ENCODE peak calls at places on chromosomes 16 and 17, in ten cellular contexts. One of them, this sample, is unnamed.

GRCh38 chr17:4679652-4680051 is 24.3 kb downstream of the PELP1 start:
- DNase-seq in activated CD8-positive, alpha-beta memory T cell treated with anti-CD3 and anti-CD28 coated beads, Interleukin-2, amount 50 U/mL, for 4 hours: no peak
- DNase-seq in stimulated activated CD8-positive, alpha-beta memory T cell treated with anti-CD3 and anti-CD28 coated beads, Interleukin-12 subunit alpha, Interleukin-12 subunit beta, amount 100 ng/mL, for 4 hours: no peak
- DNase-seq in stimulated activated naive B cell treated with anti-CD40 and anti-IgM and Interleukin-4, amounts not matched to agents 10 μg/mL and 1 μg/mL and 100 μg/mL, for 72 hours: no peak
- DNase-seq in HAP-1: no peak
- DNase-seq in adrenal gland: no peak
- DNase-seq in NCI-H774: no peak
- DNase-seq in nucleus accumbens: no peak
- DNase-seq in transverse colon: no peak
- DNase-seq in kidney glomerular epithelial cell: peak; percentile 87
- DNase-seq in this sample: no peak

GRCh38 chr17:1438593-1439083 is 17.4 kb downstream of the CRK start:
- DNase-seq in activated CD8-positive, alpha-beta memory T cell treated with anti-CD3 and anti-CD28 coated beads, Interleukin-2, amount 50 U/mL, for 4 hours: no peak
- DNase-seq in stimulated activated CD8-positive, alpha-beta memory T cell treated with anti-CD3 and anti-CD28 coated beads, Interleukin-12 subunit alpha, Interleukin-12 subunit beta, amount 100 ng/mL, for 4 hours: no peak
- DNase-seq in stimulated activated naive B cell treated with anti-CD40 and anti-IgM and Interleukin-4, amounts not matched to agents 10 μg/mL and 1 μg/mL and 100 μg/mL, for 72 hours: no peak
- DNase-seq in HAP-1: no peak
- DNase-seq in adrenal gland: no peak
- DNase-seq in NCI-H774: no peak
- DNase-seq in nucleus accumbens: no peak
- DNase-seq in transverse colon: no peak
- DNase-seq in kidney glomerular epithelial cell: peak; percentile 34
- DNase-seq in this sample: no peak

GRCh38 chr17:8500609-8501008 is 64.9 kb downstream of the NDEL1 start:
- DNase-seq in activated CD8-positive, alpha-beta memory T cell treated with anti-CD3 and anti-CD28 coated beads, Interleukin-2, amount 50 U/mL, for 4 hours: no peak
- DNase-seq in stimulated activated CD8-positive, alpha-beta memory T cell treated with anti-CD3 and anti-CD28 coated beads, Interleukin-12 subunit alpha, Interleukin-12 subunit beta, amount 100 ng/mL, for 4 hours: no peak
- DNase-seq in stimulated activated naive B cell treated with anti-CD40 and anti-IgM and Interleukin-4, amounts not matched to agents 10 μg/mL and 1 μg/mL and 100 μg/mL, for 72 hours: no peak
- DNase-seq in HAP-1: no peak
- DNase-seq in adrenal gland: peak; percentile 4
- DNase-seq in NCI-H774: no peak
- DNase-seq in nucleus accumbens: no peak
- DNase-seq in transverse colon: no peak
- DNase-seq in kidney glomerular epithelial cell: no peak
- DNase-seq in this sample: no peak

GRCh38 chr17:45440161-45440859 is 7.6 kb upstream of the ARHGAP27 start:
- DNase-seq in activated CD8-positive, alpha-beta memory T cell treated with anti-CD3 and anti-CD28 coated beads, Interleukin-2, amount 50 U/mL, for 4 hours: no peak
- DNase-seq in stimulated activated CD8-positive, alpha-beta memory T cell treated with anti-CD3 and anti-CD28 coated beads, Interleukin-12 subunit alpha, Interleukin-12 subunit beta, amount 100 ng/mL, for 4 hours: no peak
- DNase-seq in stimulated activated naive B cell treated with anti-CD40 and anti-IgM and Interleukin-4, amounts not matched to agents 10 μg/mL and 1 μg/mL and 100 μg/mL, for 72 hours: no peak
- DNase-seq in HAP-1: no peak
- DNase-seq in adrenal gland: no peak
- DNase-seq in NCI-H774: peak; percentile 4
- DNase-seq in nucleus accumbens: no peak
- DNase-seq in transverse colon: no peak
- DNase-seq in kidney glomerular epithelial cell: peak; percentile 13
- DNase-seq in this sample: no peak

GRCh38 chr17:36120221-36120620 is 16.6 kb downstream of the CCL4 start:
- DNase-seq in activated CD8-positive, alpha-beta memory T cell treated with anti-CD3 and anti-CD28 coated beads, Interleukin-2, amount 50 U/mL, for 4 hours: no peak
- DNase-seq in stimulated activated CD8-positive, alpha-beta memory T cell treated with anti-CD3 and anti-CD28 coated beads, Interleukin-12 subunit alpha, Interleukin-12 subunit beta, amount 100 ng/mL, for 4 hours: no peak
- DNase-seq in stimulated activated naive B cell treated with anti-CD40 and anti-IgM and Interleukin-4, amounts not matched to agents 10 μg/mL and 1 μg/mL and 100 μg/mL, for 72 hours: no peak
- DNase-seq in HAP-1: no peak
- DNase-seq in adrenal gland: no peak
- DNase-seq in NCI-H774: no peak
- DNase-seq in nucleus accumbens: no peak
- DNase-seq in transverse colon: no peak
- DNase-seq in kidney glomerular epithelial cell: no peak
- DNase-seq in this sample: no peak

GRCh38 chr17:20291076-20291475 is 176.3 kb downstream of the LGALS9B start:
- DNase-seq in activated CD8-positive, alpha-beta memory T cell treated with anti-CD3 and anti-CD28 coated beads, Interleukin-2, amount 50 U/mL, for 4 hours: no peak
- DNase-seq in stimulated activated CD8-positive, alpha-beta memory T cell treated with anti-CD3 and anti-CD28 coated beads, Interleukin-12 subunit alpha, Interleukin-12 subunit beta, amount 100 ng/mL, for 4 hours: no peak
- DNase-seq in stimulated activated naive B cell treated with anti-CD40 and anti-IgM and Interleukin-4, amounts not matched to agents 10 μg/mL and 1 μg/mL and 100 μg/mL, for 72 hours: no peak
- DNase-seq in HAP-1: no peak
- DNase-seq in adrenal gland: peak; percentile 14
- DNase-seq in NCI-H774: no peak
- DNase-seq in nucleus accumbens: no peak
- DNase-seq in transverse colon: no peak
- DNase-seq in kidney glomerular epithelial cell: no peak
- DNase-seq in this sample: no peak

GRCh38 chr17:49821466-49821865 is 26.4 kb downstream of the TAC4 start:
- DNase-seq in activated CD8-positive, alpha-beta memory T cell treated with anti-CD3 and anti-CD28 coated beads, Interleukin-2, amount 50 U/mL, for 4 hours: no peak
- DNase-seq in stimulated activated CD8-positive, alpha-beta memory T cell treated with anti-CD3 and anti-CD28 coated beads, Interleukin-12 subunit alpha, Interleukin-12 subunit beta, amount 100 ng/mL, for 4 hours: no peak
- DNase-seq in stimulated activated naive B cell treated with anti-CD40 and anti-IgM and Interleukin-4, amounts not matched to agents 10 μg/mL and 1 μg/mL and 100 μg/mL, for 72 hours: no peak
- DNase-seq in HAP-1: no peak
- DNase-seq in adrenal gland: no peak
- DNase-seq in NCI-H774: no peak
- DNase-seq in nucleus accumbens: no peak
- DNase-seq in transverse colon: no peak
- DNase-seq in kidney glomerular epithelial cell: no peak
- DNase-seq in this sample: no peak

GRCh38 chr17:13306310-13306962 is 288.6 kb upstream of the ELAC2 start:
- DNase-seq in activated CD8-positive, alpha-beta memory T cell treated with anti-CD3 and anti-CD28 coated beads, Interleukin-2, amount 50 U/mL, for 4 hours: no peak
- DNase-seq in stimulated activated CD8-positive, alpha-beta memory T cell treated with anti-CD3 and anti-CD28 coated beads, Interleukin-12 subunit alpha, Interleukin-12 subunit beta, amount 100 ng/mL, for 4 hours: no peak
- DNase-seq in stimulated activated naive B cell treated with anti-CD40 and anti-IgM and Interleukin-4, amounts not matched to agents 10 μg/mL and 1 μg/mL and 100 μg/mL, for 72 hours: no peak
- DNase-seq in HAP-1: peak; percentile 10
- DNase-seq in adrenal gland: no peak
- DNase-seq in NCI-H774: no peak
- DNase-seq in nucleus accumbens: no peak
- DNase-seq in transverse colon: no peak
- DNase-seq in kidney glomerular epithelial cell: peak; percentile 33
- DNase-seq in this sample: peak; percentile 68

GRCh38 chr16:85390511-85391174 is 222.5 kb upstream of the GSE1 start:
- DNase-seq in activated CD8-positive, alpha-beta memory T cell treated with anti-CD3 and anti-CD28 coated beads, Interleukin-2, amount 50 U/mL, for 4 hours: peak; percentile 11
- DNase-seq in stimulated activated CD8-positive, alpha-beta memory T cell treated with anti-CD3 and anti-CD28 coated beads, Interleukin-12 subunit alpha, Interleukin-12 subunit beta, amount 100 ng/mL, for 4 hours: no peak
- DNase-seq in stimulated activated naive B cell treated with anti-CD40 and anti-IgM and Interleukin-4, amounts not matched to agents 10 μg/mL and 1 μg/mL and 100 μg/mL, for 72 hours: no peak
- DNase-seq in HAP-1: no peak
- DNase-seq in adrenal gland: peak; percentile 98
- DNase-seq in NCI-H774: no peak
- DNase-seq in nucleus accumbens: no peak
- DNase-seq in transverse colon: peak; percentile 89
- DNase-seq in kidney glomerular epithelial cell: peak; percentile 92
- DNase-seq in this sample: peak; percentile 60

GRCh38 chr17:72954595-72954994 is 137.9 kb downstream of the SLC39A11 start:
- DNase-seq in activated CD8-positive, alpha-beta memory T cell treated with anti-CD3 and anti-CD28 coated beads, Interleukin-2, amount 50 U/mL, for 4 hours: no peak
- DNase-seq in stimulated activated CD8-positive, alpha-beta memory T cell treated with anti-CD3 and anti-CD28 coated beads, Interleukin-12 subunit alpha, Interleukin-12 subunit beta, amount 100 ng/mL, for 4 hours: no peak
- DNase-seq in stimulated activated naive B cell treated with anti-CD40 and anti-IgM and Interleukin-4, amounts not matched to agents 10 μg/mL and 1 μg/mL and 100 μg/mL, for 72 hours: no peak
- DNase-seq in HAP-1: no peak
- DNase-seq in adrenal gland: peak; percentile 71
- DNase-seq in NCI-H774: no peak
- DNase-seq in nucleus accumbens: no peak
- DNase-seq in transverse colon: no peak
- DNase-seq in kidney glomerular epithelial cell: no peak
- DNase-seq in this sample: no peak

GRCh38 chr17:40179923-40180659 is 2.8 kb downstream of the RAPGEFL1 start:
- DNase-seq in activated CD8-positive, alpha-beta memory T cell treated with anti-CD3 and anti-CD28 coated beads, Interleukin-2, amount 50 U/mL, for 4 hours: no peak
- DNase-seq in stimulated activated CD8-positive, alpha-beta memory T cell treated with anti-CD3 and anti-CD28 coated beads, Interleukin-12 subunit alpha, Interleukin-12 subunit beta, amount 100 ng/mL, for 4 hours: no peak
- DNase-seq in stimulated activated naive B cell treated with anti-CD40 and anti-IgM and Interleukin-4, amounts not matched to agents 10 μg/mL and 1 μg/mL and 100 μg/mL, for 72 hours: peak; percentile 18
- DNase-seq in HAP-1: no peak
- DNase-seq in adrenal gland: no peak
- DNase-seq in NCI-H774: no peak
- DNase-seq in nucleus accumbens: no peak
- DNase-seq in transverse colon: peak; percentile 47
- DNase-seq in kidney glomerular epithelial cell: no peak
- DNase-seq in this sample: no peak

GRCh38 chr16:30783280-30784109 is 3.5 kb downstream of the ZNF629 start:
- DNase-seq in activated CD8-positive, alpha-beta memory T cell treated with anti-CD3 and anti-CD28 coated beads, Interleukin-2, amount 50 U/mL, for 4 hours: no peak
- DNase-seq in stimulated activated CD8-positive, alpha-beta memory T cell treated with anti-CD3 and anti-CD28 coated beads, Interleukin-12 subunit alpha, Interleukin-12 subunit beta, amount 100 ng/mL, for 4 hours: no peak
- DNase-seq in stimulated activated naive B cell treated with anti-CD40 and anti-IgM and Interleukin-4, amounts not matched to agents 10 μg/mL and 1 μg/mL and 100 μg/mL, for 72 hours: no peak
- DNase-seq in HAP-1: no peak
- DNase-seq in adrenal gland: no peak
- DNase-seq in NCI-H774: no peak
- DNase-seq in nucleus accumbens: no peak
- DNase-seq in transverse colon: no peak
- DNase-seq in kidney glomerular epithelial cell: no peak
- DNase-seq in this sample: no peak

GRCh38 chr16:82699711-82700495 is 73.1 kb downstream of the CDH13 start:
- DNase-seq in activated CD8-positive, alpha-beta memory T cell treated with anti-CD3 and anti-CD28 coated beads, Interleukin-2, amount 50 U/mL, for 4 hours: no peak
- DNase-seq in stimulated activated CD8-positive, alpha-beta memory T cell treated with anti-CD3 and anti-CD28 coated beads, Interleukin-12 subunit alpha, Interleukin-12 subunit beta, amount 100 ng/mL, for 4 hours: no peak
- DNase-seq in stimulated activated naive B cell treated with anti-CD40 and anti-IgM and Interleukin-4, amounts not matched to agents 10 μg/mL and 1 μg/mL and 100 μg/mL, for 72 hours: no peak
- DNase-seq in HAP-1: no peak
- DNase-seq in adrenal gland: no peak
- DNase-seq in NCI-H774: no peak
- DNase-seq in nucleus accumbens: no peak
- DNase-seq in transverse colon: no peak
- DNase-seq in kidney glomerular epithelial cell: no peak
- DNase-seq in this sample: no peak

GRCh38 chr17:9209347-9209746 is 188.0 kb downstream of the NTN1 start:
- DNase-seq in activated CD8-positive, alpha-beta memory T cell treated with anti-CD3 and anti-CD28 coated beads, Interleukin-2, amount 50 U/mL, for 4 hours: no peak
- DNase-seq in stimulated activated CD8-positive, alpha-beta memory T cell treated with anti-CD3 and anti-CD28 coated beads, Interleukin-12 subunit alpha, Interleukin-12 subunit beta, amount 100 ng/mL, for 4 hours: no peak
- DNase-seq in stimulated activated naive B cell treated with anti-CD40 and anti-IgM and Interleukin-4, amounts not matched to agents 10 μg/mL and 1 μg/mL and 100 μg/mL, for 72 hours: no peak
- DNase-seq in HAP-1: no peak
- DNase-seq in adrenal gland: no peak
- DNase-seq in NCI-H774: no peak
- DNase-seq in nucleus accumbens: no peak
- DNase-seq in transverse colon: no peak
- DNase-seq in kidney glomerular epithelial cell: no peak
- DNase-seq in this sample: no peak

GRCh38 chr16:3857189-3858013 is 23.1 kb downstream of the CREBBP start:
- DNase-seq in activated CD8-positive, alpha-beta memory T cell treated with anti-CD3 and anti-CD28 coated beads, Interleukin-2, amount 50 U/mL, for 4 hours: no peak
- DNase-seq in stimulated activated CD8-positive, alpha-beta memory T cell treated with anti-CD3 and anti-CD28 coated beads, Interleukin-12 subunit alpha, Interleukin-12 subunit beta, amount 100 ng/mL, for 4 hours: no peak
- DNase-seq in stimulated activated naive B cell treated with anti-CD40 and anti-IgM and Interleukin-4, amounts not matched to agents 10 μg/mL and 1 μg/mL and 100 μg/mL, for 72 hours: no peak
- DNase-seq in HAP-1: no peak
- DNase-seq in adrenal gland: peak; percentile 86
- DNase-seq in NCI-H774: no peak
- DNase-seq in nucleus accumbens: no peak
- DNase-seq in transverse colon: peak; percentile 30
- DNase-seq in kidney glomerular epithelial cell: no peak
- DNase-seq in this sample: no peak

GRCh38 chr16:58459344-58460218 is 40.4 kb upstream of the NDRG4 start:
- DNase-seq in activated CD8-positive, alpha-beta memory T cell treated with anti-CD3 and anti-CD28 coated beads, Interleukin-2, amount 50 U/mL, for 4 hours: peak; percentile 36
- DNase-seq in stimulated activated CD8-positive, alpha-beta memory T cell treated with anti-CD3 and anti-CD28 coated beads, Interleukin-12 subunit alpha, Interleukin-12 subunit beta, amount 100 ng/mL, for 4 hours: peak; percentile 6
- DNase-seq in stimulated activated naive B cell treated with anti-CD40 and anti-IgM and Interleukin-4, amounts not matched to agents 10 μg/mL and 1 μg/mL and 100 μg/mL, for 72 hours: peak; percentile 37
- DNase-seq in HAP-1: no peak
- DNase-seq in adrenal gland: peak; percentile 95
- DNase-seq in NCI-H774: no peak
- DNase-seq in nucleus accumbens: no peak
- DNase-seq in transverse colon: no peak
- DNase-seq in kidney glomerular epithelial cell: no peak
- DNase-seq in this sample: no peak

GRCh38 chr17:29243792-29244191 is 2.9 kb upstream of the CRYBA1 start:
- DNase-seq in activated CD8-positive, alpha-beta memory T cell treated with anti-CD3 and anti-CD28 coated beads, Interleukin-2, amount 50 U/mL, for 4 hours: no peak
- DNase-seq in stimulated activated CD8-positive, alpha-beta memory T cell treated with anti-CD3 and anti-CD28 coated beads, Interleukin-12 subunit alpha, Interleukin-12 subunit beta, amount 100 ng/mL, for 4 hours: no peak
- DNase-seq in stimulated activated naive B cell treated with anti-CD40 and anti-IgM and Interleukin-4, amounts not matched to agents 10 μg/mL and 1 μg/mL and 100 μg/mL, for 72 hours: no peak
- DNase-seq in HAP-1: peak; percentile 47
- DNase-seq in adrenal gland: peak; percentile 87
- DNase-seq in NCI-H774: no peak
- DNase-seq in nucleus accumbens: no peak
- DNase-seq in transverse colon: no peak
- DNase-seq in kidney glomerular epithelial cell: no peak
- DNase-seq in this sample: peak; percentile 22

GRCh38 chr16:78742501-78743283 is 643.2 kb downstream of the WWOX start:
- DNase-seq in activated CD8-positive, alpha-beta memory T cell treated with anti-CD3 and anti-CD28 coated beads, Interleukin-2, amount 50 U/mL, for 4 hours: peak; percentile 68
- DNase-seq in stimulated activated CD8-positive, alpha-beta memory T cell treated with anti-CD3 and anti-CD28 coated beads, Interleukin-12 subunit alpha, Interleukin-12 subunit beta, amount 100 ng/mL, for 4 hours: peak; percentile 53
- DNase-seq in stimulated activated naive B cell treated with anti-CD40 and anti-IgM and Interleukin-4, amounts not matched to agents 10 μg/mL and 1 μg/mL and 100 μg/mL, for 72 hours: peak; percentile 51
- DNase-seq in HAP-1: no peak
- DNase-seq in adrenal gland: peak; percentile 70
- DNase-seq in NCI-H774: no peak
- DNase-seq in nucleus accumbens: no peak
- DNase-seq in transverse colon: peak; percentile 68
- DNase-seq in kidney glomerular epithelial cell: peak; percentile 12
- DNase-seq in this sample: peak; percentile 43

This sample was measured in HEK293T.